ENCODE peak calls at places on chromosomes 16 and 17, in nine cellular contexts. Z is lower lobe of right lung; C is mucosa of descending colon; D is IMR-90; R is activated CD8-positive, alpha-beta T cell treated with anti-CD3 and anti-CD28 coated beads, Interleukin-2, amount 10 ng/mL, durations not matched to agents 7 days and 5 days; T is BJ; O is HFFc6; P is heart right ventricle; G is T-helper 2 cell. I is an unnamed sample.
A peak's percentile ranks its signal among the peaks of the same experiment; 100 is the strongest.

GRCh38 chr17:39763046-39763800 is 25.5 kb downstream of the GRB7 start:
- DNase-seq in Z (no peak), C (no peak), D (peak; percentile 35), R (no peak), T (no peak), O (peak; percentile 25), P (no peak), G (no peak), I (no peak)

GRCh38 chr16:57126412-57126811 is 34.0 kb downstream of the CPNE2 start:
- DNase-seq in Z (no peak), C (no peak), D (no peak), R (no peak), T (no peak), O (no peak), P (no peak), G (no peak), I (no peak)

GRCh38 chr17:66531826-66532439 is 229.5 kb downstream of the PRKCA start:
- DNase-seq in Z (no peak), C (no peak), D (peak; percentile 51), R (no peak), T (no peak), O (no peak), P (no peak), G (no peak), I (no peak)

GRCh38 chr16:86963600-86964575 is 353.3 kb downstream of the C16orf95 start:
- DNase-seq in Z (no peak), C (no peak), D (no peak), R (no peak), T (no peak), O (no peak), P (no peak), G (no peak), I (no peak)

GRCh38 chr16:50841081-50841886 is 99.4 kb downstream of the CYLD start:
- DNase-seq in Z (no peak), C (no peak), D (no peak), R (peak; percentile 42), T (no peak), O (no peak), P (no peak), G (no peak), I (no peak)

GRCh38 chr16:49890876-49891275 is 35.0 kb upstream of the ZNF423 start:
- DNase-seq in Z (no peak), C (no peak), D (no peak), R (peak; percentile 37), T (no peak), O (no peak), P (no peak), G (no peak), I (no peak)

GRCh38 chr17:83189673-83190385 is 110.4 kb downstream of the METRNL start:
- DNase-seq in Z (peak; percentile 83), C (peak; percentile 58), D (peak; percentile 90), R (peak; percentile 17), T (peak; percentile 74), O (peak; percentile 49), P (peak; percentile 41), G (no peak), I (peak; percentile 84)

GRCh38 chr16:23125277-23125676 is 24.0 kb downstream of the USP31 start:
- DNase-seq in Z (no peak), C (no peak), D (no peak), R (no peak), T (no peak), O (no peak), P (no peak), G (no peak), I (no peak)

GRCh38 chr16:69514366-69514765 is 51.4 kb upstream of the NFAT5 start:
- DNase-seq in Z (no peak), C (no peak), D (no peak), R (no peak), T (no peak), O (no peak), P (no peak), G (no peak), I (no peak)

GRCh38 chr17:35314415-35315216 is 58.8 kb downstream of the SLFN11 start:
- DNase-seq in Z (no peak), C (no peak), D (no peak), R (no peak), T (no peak), O (no peak), P (peak; percentile 17), G (no peak), I (no peak)

GRCh38 chr17:79019631-79020584 is 4.1 kb upstream of the C1QTNF1 start:
- DNase-seq in Z (no peak), C (peak; percentile 76), D (peak; percentile 78), R (peak; percentile 72), T (no peak), O (peak; percentile 70), P (peak; percentile 65), G (peak; percentile 33), I (peak; percentile 68)

GRCh38 chr16:6165330-6165984 is 1067.9 kb upstream of the EEF2KMT start:
- DNase-seq in Z (no peak), C (no peak), D (no peak), R (no peak), T (no peak), O (peak; percentile 7), P (no peak), G (no peak), I (no peak)

GRCh38 chr16:80899804-80900592 is 95.6 kb upstream of the CDYL2 start:
- DNase-seq in Z (peak; percentile 68), C (peak; percentile 85), D (peak; percentile 76), R (no peak), T (no peak), O (peak; percentile 55), P (peak; percentile 87), G (no peak), I (peak; percentile 89)

GRCh38 chr17:31269597-31269996 is 27.4 kb downstream of the OMG start:
- DNase-seq in Z (no peak), C (no peak), D (peak; percentile 97), R (no peak), T (peak; percentile 95), O (peak; percentile 92), P (no peak), G (no peak), I (peak; percentile 97)

GRCh38 chr16:58384437-58385055 is 7.7 kb upstream of the GINS3 start:
- DNase-seq in Z (no peak), C (no peak), D (no peak), R (no peak), T (no peak), O (no peak), P (no peak), G (no peak), I (no peak)

I was measured in foreskin melanocyte.